ENCODE peak calls at places on chromosomes 16 and 17, in eight cellular contexts. R, E, M, F, U, H, C and A are unnamed samples.

GRCh38 chr17:11487469-11487868 is 110.8 kb upstream of the DNAH9 start:
- DNase-seq in F (no peak), M (no peak), C (no peak), H (no peak), E (no peak), R (no peak), U (no peak), A (no peak)

GRCh38 chr17:58377005-58377660 is 25.1 kb upstream of the SUPT4H1 start:
- DNase-seq in U (no peak), H (no peak), R (no peak), E (no peak), C (peak), F (no peak), M (no peak), A (no peak)

GRCh38 chr16:77951788-77952187 is 70.6 kb upstream of the CLEC3A start:
- DNase-seq in H (no peak), C (peak), F (no peak), M (no peak), U (no peak), E (peak), R (no peak), A (no peak)

GRCh38 chr17:70558821-70559220 is 389.5 kb downstream of the KCNJ2 start:
- DNase-seq in H (no peak), C (no peak), R (no peak), M (no peak), U (no peak), F (no peak), E (no peak), A (no peak)

GRCh38 chr17:18314731-18315497 is at the start of the genes SMCR8 and TOP3A:
- DNase-seq in C (peak), F (peak), U (peak), E (peak), R (peak), M (peak), H (peak), A (peak)

GRCh38 chr17:50516980-50517379 is 8.7 kb downstream of the MYCBPAP start:
- DNase-seq in C (no peak), E (no peak), H (no peak), U (no peak), M (no peak), R (no peak), F (no peak), A (no peak)

GRCh38 chr16:4032768-4033167 is 83.5 kb downstream of the ADCY9 start:
- DNase-seq in U (peak), E (no peak), R (no peak), M (no peak), C (no peak), H (no peak), F (no peak), A (no peak)

GRCh38 chr16:47387026-47387734 is 73.7 kb downstream of the ITFG1 start:
- DNase-seq in E (no peak), M (no peak), U (no peak), R (no peak), F (no peak), H (no peak), C (no peak), A (no peak)

GRCh38 chr17:73293480-73293911 is 18.3 kb downstream of the CDC42EP4 start:
- DNase-seq in H (no peak), E (peak), C (peak), U (peak), F (no peak), M (no peak), R (no peak), A (no peak)

GRCh38 chr16:70691223-70692129 is 5.6 kb upstream of the MTSS2 start:
- DNase-seq in H (peak), F (no peak), E (no peak), C (peak), U (peak), M (peak), R (no peak), A (peak)